ENCODE peak calls at places on chromosomes 4 and X, in six cellular contexts. One of them, this sample, is unnamed.

GRCh38 chrX:47562615-47563243 is 1.7 kb downstream of the ARAF start:
- DNase-seq in effector memory CD8-positive, alpha-beta T cell: peak
- DNase-seq in ACHN: peak
- DNase-seq in Right ventricle myocardium superior: no peak
- DNase-seq in fibroblast of the aortic adventitia: peak
- DNase-seq in RKO: peak
- DNase-seq in this sample: no peak

GRCh38 chr4:87589531-87589930 is 18.8 kb upstream of the DSPP start:
- DNase-seq in RKO: peak
- DNase-seq in ACHN: peak
- DNase-seq in Right ventricle myocardium superior: no peak
- DNase-seq in fibroblast of the aortic adventitia: peak
- DNase-seq in effector memory CD8-positive, alpha-beta T cell: no peak
- DNase-seq in this sample: no peak

GRCh38 chr4:60757986-60758385 is 442.1 kb upstream of the ADGRL3 start:
- DNase-seq in effector memory CD8-positive, alpha-beta T cell: no peak
- DNase-seq in fibroblast of the aortic adventitia: peak
- DNase-seq in RKO: no peak
- DNase-seq in ACHN: peak
- DNase-seq in Right ventricle myocardium superior: no peak
- DNase-seq in this sample: no peak

GRCh38 chrX:154121207-154121606 is 22.8 kb upstream of the OPN1LW start:
- DNase-seq in effector memory CD8-positive, alpha-beta T cell: no peak
- DNase-seq in Right ventricle myocardium superior: no peak
- DNase-seq in fibroblast of the aortic adventitia: no peak
- DNase-seq in ACHN: no peak
- DNase-seq in RKO: no peak
- DNase-seq in this sample: no peak

GRCh38 chr4:175453456-175453855 is 358.6 kb downstream of the GPM6A start:
- DNase-seq in RKO: no peak
- DNase-seq in ACHN: no peak
- DNase-seq in Right ventricle myocardium superior: no peak
- DNase-seq in fibroblast of the aortic adventitia: no peak
- DNase-seq in effector memory CD8-positive, alpha-beta T cell: no peak
- DNase-seq in this sample: no peak

GRCh38 chr4:163404570-163404969 is 60.9 kb downstream of the NPY5R start:
- DNase-seq in Right ventricle myocardium superior: no peak
- DNase-seq in effector memory CD8-positive, alpha-beta T cell: no peak
- DNase-seq in RKO: no peak
- DNase-seq in fibroblast of the aortic adventitia: peak
- DNase-seq in ACHN: no peak
- DNase-seq in this sample: no peak

GRCh38 chrX:9995855-9996339 is 28.7 kb downstream of the CLDN34 start:
- DNase-seq in Right ventricle myocardium superior: peak
- DNase-seq in ACHN: peak
- DNase-seq in fibroblast of the aortic adventitia: peak
- DNase-seq in RKO: peak
- DNase-seq in effector memory CD8-positive, alpha-beta T cell: peak
- DNase-seq in this sample: peak

GRCh38 chr4:52234539-52235174 is 183.6 kb downstream of the SPATA18 start:
- DNase-seq in effector memory CD8-positive, alpha-beta T cell: no peak
- DNase-seq in Right ventricle myocardium superior: no peak
- DNase-seq in fibroblast of the aortic adventitia: peak
- DNase-seq in ACHN: peak
- DNase-seq in RKO: peak
- DNase-seq in this sample: no peak

GRCh38 chr4:1278336-1278670 is 11.4 kb upstream of the MAEA start:
- DNase-seq in Right ventricle myocardium superior: no peak
- DNase-seq in effector memory CD8-positive, alpha-beta T cell: no peak
- DNase-seq in ACHN: peak
- DNase-seq in fibroblast of the aortic adventitia: no peak
- DNase-seq in RKO: peak
- DNase-seq in this sample: no peak

GRCh38 chr4:13933163-13933562 is 305.6 kb upstream of the BOD1L1 start:
- DNase-seq in ACHN: no peak
- DNase-seq in RKO: no peak
- DNase-seq in effector memory CD8-positive, alpha-beta T cell: no peak
- DNase-seq in Right ventricle myocardium superior: no peak
- DNase-seq in fibroblast of the aortic adventitia: peak
- DNase-seq in this sample: no peak

GRCh38 chr4:164571593-164572385 is 182.1 kb upstream of the SMIM31 start:
- DNase-seq in ACHN: peak
- DNase-seq in effector memory CD8-positive, alpha-beta T cell: no peak
- DNase-seq in RKO: no peak
- DNase-seq in fibroblast of the aortic adventitia: peak
- DNase-seq in Right ventricle myocardium superior: no peak
- DNase-seq in this sample: no peak

GRCh38 chr4:54215379-54216072 is 13.6 kb upstream of the PDGFRA start:
- DNase-seq in fibroblast of the aortic adventitia: peak
- DNase-seq in RKO: no peak
- DNase-seq in ACHN: no peak
- DNase-seq in Right ventricle myocardium superior: no peak
- DNase-seq in effector memory CD8-positive, alpha-beta T cell: no peak
- DNase-seq in this sample: no peak

GRCh38 chr4:20700007-20700761 is at the start of gene PACRGL:
- DNase-seq in ACHN: peak
- DNase-seq in effector memory CD8-positive, alpha-beta T cell: peak
- DNase-seq in Right ventricle myocardium superior: peak
- DNase-seq in RKO: peak
- DNase-seq in fibroblast of the aortic adventitia: peak
- DNase-seq in this sample: peak

GRCh38 chr4:8920969-8921368 is 49.3 kb upstream of the HMX1 start:
- DNase-seq in RKO: no peak
- DNase-seq in effector memory CD8-positive, alpha-beta T cell: no peak
- DNase-seq in Right ventricle myocardium superior: no peak
- DNase-seq in fibroblast of the aortic adventitia: no peak
- DNase-seq in ACHN: no peak
- DNase-seq in this sample: no peak

GRCh38 chr4:153297116-153297515 is 47.4 kb upstream of the MND1 start:
- DNase-seq in effector memory CD8-positive, alpha-beta T cell: no peak
- DNase-seq in RKO: no peak
- DNase-seq in fibroblast of the aortic adventitia: no peak
- DNase-seq in Right ventricle myocardium superior: no peak
- DNase-seq in ACHN: no peak
- DNase-seq in this sample: no peak

This sample was measured in central memory CD4-positive, alpha-beta T cell.